ENCODE peak calls at places on chromosomes 7 and 10, in eight cellular contexts. U is AG04449, C is transverse colon, N is cardiac muscle cell, J is fibroblast of lung, L is dorsolateral prefrontal cortex, T is GM12878, Q is upper lobe of left lung. K is an unnamed sample.

GRCh38 chr7:116113310-116113709 is 82.7 kb upstream of the TFEC start:
- DNase-seq in U (no peak), C (no peak), N (no peak), J (no peak), L (no peak), T (no peak), Q (no peak), K (no peak)

GRCh38 chr10:105358911-105359310 is 717.8 kb downstream of the SORCS3 start:
- DNase-seq in U (no peak), C (no peak), N (no peak), J (no peak), L (no peak), T (no peak), Q (no peak), K (no peak)

GRCh38 chr10:114932945-114933344 is 5.0 kb upstream of the TRUB1 start:
- DNase-seq in U (no peak), C (no peak), N (no peak), J (no peak), L (no peak), T (no peak), Q (no peak), K (no peak)

GRCh38 chr7:44388089-44388970 is 62.9 kb upstream of the CAMK2B start:
- DNase-seq in U (no peak), C (no peak), N (no peak), J (no peak), L (no peak), T (no peak), Q (no peak), K (no peak)

GRCh38 chr7:1942704-1943294 is 272.7 kb downstream of the ELFN1 start:
- DNase-seq in U (no peak), C (no peak), N (no peak), J (no peak), L (no peak), T (no peak), Q (no peak), K (no peak)

GRCh38 chr10:114043532-114044250 is at the start of gene ADRB1:
- DNase-seq in U (no peak), C (peak), N (no peak), J (peak), L (peak), T (peak), Q (peak), K (peak)

GRCh38 chr7:151395036-151395367 is 14.8 kb downstream of the WDR86 start:
- DNase-seq in U (no peak), C (no peak), N (no peak), J (no peak), L (no peak), T (no peak), Q (no peak), K (no peak)

GRCh38 chr7:27064169-27064568 is 31.6 kb downstream of the HOXA1 start:
- DNase-seq in U (no peak), C (no peak), N (no peak), J (peak), L (no peak), T (no peak), Q (no peak), K (no peak)

GRCh38 chr7:11701829-11702560 is 130.0 kb downstream of the THSD7A start:
- DNase-seq in U (no peak), C (no peak), N (no peak), J (no peak), L (no peak), T (no peak), Q (no peak), K (no peak)

DNA sequence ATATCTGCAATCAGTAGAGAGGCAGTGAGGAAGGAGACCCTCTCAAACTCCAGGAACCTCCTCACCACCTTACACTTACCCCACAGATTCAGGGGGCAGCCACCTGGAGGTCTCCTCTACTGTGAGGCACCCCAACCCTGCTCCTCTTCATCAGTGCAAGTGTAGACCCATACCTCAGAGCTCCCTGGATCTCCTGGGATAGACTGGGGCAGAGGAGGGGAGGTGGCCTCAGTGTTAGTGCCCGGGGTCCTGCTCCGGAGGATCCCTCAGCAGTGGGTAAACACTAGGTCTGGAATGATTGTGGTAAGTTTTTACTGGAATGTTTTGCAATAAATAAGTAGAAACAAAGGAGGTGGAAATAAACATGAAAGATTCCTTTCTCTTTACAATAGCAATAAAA is 31.1 kb downstream of the ANTXRL start:
- DNase-seq in U (no peak), C (no peak), N (no peak), J (no peak), L (no peak), T (no peak), Q (no peak), K (no peak)
- TF ChIP-seq CTCF in U (no peak), C (no peak), N (no peak), J (no peak), L (no peak), T (no peak), Q (no peak), K (no peak)

GRCh38 chr10:59805043-59805442 is 51.8 kb upstream of the MRLN start:
- DNase-seq in U (no peak), C (peak), N (peak), J (peak), L (no peak), T (no peak), Q (no peak), K (no peak)
- TF ChIP-seq CTCF in U (peak), C (peak), N (peak), J (peak), L (peak), T (peak), Q (peak), K (peak)

DNA sequence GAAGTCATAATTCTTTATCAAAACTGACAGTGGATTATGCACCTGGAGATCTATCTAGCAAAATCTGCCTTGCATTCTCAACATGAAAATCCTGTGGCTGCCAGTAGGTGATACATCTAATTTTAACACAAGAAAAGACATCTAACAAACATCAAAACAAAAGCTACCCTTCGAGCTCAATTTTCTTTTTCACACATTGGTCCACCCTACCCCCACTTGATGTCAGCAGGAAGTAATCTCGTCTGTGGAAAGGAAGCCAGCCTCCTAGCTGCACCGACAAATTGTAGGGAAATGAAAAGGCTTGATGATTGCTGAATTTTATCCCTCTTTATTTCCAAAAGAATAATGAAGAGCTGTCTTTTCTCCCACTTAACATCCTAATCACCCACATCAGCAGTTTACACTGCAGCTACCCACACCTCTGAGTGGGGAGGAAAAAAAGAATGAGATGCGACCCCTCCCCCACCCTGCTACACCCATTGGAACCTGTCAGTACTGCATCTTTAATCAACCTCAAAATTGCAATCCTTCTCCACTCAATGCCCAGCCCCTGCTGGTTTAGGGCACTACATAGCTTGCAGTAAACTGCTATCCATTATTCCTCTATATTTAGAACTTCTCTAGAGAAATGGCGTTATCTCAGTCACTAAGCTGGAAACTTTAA is 10.6 kb upstream of the CPVL start:
- DNase-seq in U (no peak), C (no peak), N (no peak), J (no peak), L (no peak), T (no peak), Q (no peak), K (no peak)
- TF ChIP-seq CTCF in U (no peak), C (no peak), N (no peak), J (no peak), L (no peak), T (no peak), Q (no peak), K (no peak)

GRCh38 chr7:108525985-108526767 is at the start of gene PNPLA8:
- DNase-seq in U (peak), C (peak), N (peak), J (peak), L (peak), T (peak), Q (peak), K (peak)
- TF ChIP-seq CTCF in U (no peak), C (no peak), N (no peak), J (no peak), L (no peak), T (no peak), Q (peak), K (no peak)

DNA sequence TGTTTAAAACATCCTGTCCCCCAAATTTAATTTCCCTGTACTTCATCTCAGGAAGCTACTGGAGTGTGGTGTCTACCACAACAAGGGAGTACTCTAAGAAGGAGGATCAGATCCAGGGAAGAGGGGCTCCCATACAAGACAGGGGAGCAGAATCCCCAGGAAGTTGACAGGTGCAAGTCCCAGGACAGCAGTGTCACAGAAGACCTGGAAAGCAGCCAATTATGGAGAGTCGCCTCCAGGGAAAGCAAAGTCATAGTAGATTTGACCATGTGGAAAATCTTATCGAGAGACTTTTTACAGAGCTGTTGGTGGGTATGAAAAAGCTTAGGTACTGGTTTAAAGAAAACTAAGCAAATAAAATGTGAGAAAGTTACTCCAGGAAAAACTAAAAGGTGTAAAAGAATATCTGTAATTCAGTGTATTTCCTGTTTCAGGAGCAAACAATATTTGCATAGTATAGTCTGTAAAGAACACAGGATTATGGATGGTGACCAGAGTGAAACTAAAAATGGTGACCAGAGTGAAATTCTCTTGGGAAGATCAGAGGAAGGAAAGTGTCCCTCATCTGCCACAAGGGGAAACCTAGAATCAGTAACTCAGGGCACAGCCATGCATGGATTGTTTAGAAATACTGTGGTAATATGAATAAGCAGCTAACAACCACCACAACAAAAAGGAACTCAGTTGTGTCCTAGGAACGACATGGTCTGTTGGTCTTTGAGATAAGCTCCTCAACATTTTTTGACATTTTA is 44.5 kb downstream of the LANCL2 start:
- DNase-seq in U (no peak), C (no peak), N (no peak), J (no peak), L (no peak), T (peak), Q (no peak), K (no peak)
- TF ChIP-seq CTCF in U (no peak), C (no peak), N (no peak), J (no peak), L (no peak), T (no peak), Q (no peak), K (no peak)

GRCh38 chr7:19017374-19017773 is 100.1 kb downstream of the TWIST1 start:
- DNase-seq in U (no peak), C (no peak), N (no peak), J (no peak), L (no peak), T (no peak), Q (no peak), K (no peak)
- TF ChIP-seq CTCF in U (no peak), C (no peak), N (no peak), J (no peak), L (no peak), T (no peak), Q (no peak), K (no peak)

GRCh38 chr7:115086146-115086841 is 164.4 kb downstream of the MDFIC start:
- DNase-seq in U (no peak), C (no peak), N (no peak), J (no peak), L (no peak), T (no peak), Q (no peak), K (no peak)
- TF ChIP-seq CTCF in U (no peak), C (no peak), N (no peak), J (no peak), L (no peak), T (no peak), Q (no peak), K (peak)

GRCh38 chr7:142488234-142488633 is 230.4 kb upstream of the PRSS58 start:
- DNase-seq in U (no peak), C (no peak), N (no peak), J (no peak), L (no peak), T (no peak), Q (no peak), K (no peak)

GRCh38 chr7:142483659-142484317 is 225.9 kb upstream of the PRSS58 start:
- DNase-seq in U (no peak), C (no peak), N (no peak), J (no peak), L (no peak), T (no peak), Q (no peak), K (no peak)

GRCh38 chr7:142487124-142487523 is 229.3 kb upstream of the PRSS58 start:
- DNase-seq in U (no peak), C (no peak), N (no peak), J (no peak), L (no peak), T (no peak), Q (no peak), K (no peak)

GRCh38 chr7:142482899-142483658 is 225.2 kb upstream of the PRSS58 start:
- DNase-seq in U (no peak), C (peak), N (peak), J (peak), L (no peak), T (no peak), Q (no peak), K (no peak)

DNA sequence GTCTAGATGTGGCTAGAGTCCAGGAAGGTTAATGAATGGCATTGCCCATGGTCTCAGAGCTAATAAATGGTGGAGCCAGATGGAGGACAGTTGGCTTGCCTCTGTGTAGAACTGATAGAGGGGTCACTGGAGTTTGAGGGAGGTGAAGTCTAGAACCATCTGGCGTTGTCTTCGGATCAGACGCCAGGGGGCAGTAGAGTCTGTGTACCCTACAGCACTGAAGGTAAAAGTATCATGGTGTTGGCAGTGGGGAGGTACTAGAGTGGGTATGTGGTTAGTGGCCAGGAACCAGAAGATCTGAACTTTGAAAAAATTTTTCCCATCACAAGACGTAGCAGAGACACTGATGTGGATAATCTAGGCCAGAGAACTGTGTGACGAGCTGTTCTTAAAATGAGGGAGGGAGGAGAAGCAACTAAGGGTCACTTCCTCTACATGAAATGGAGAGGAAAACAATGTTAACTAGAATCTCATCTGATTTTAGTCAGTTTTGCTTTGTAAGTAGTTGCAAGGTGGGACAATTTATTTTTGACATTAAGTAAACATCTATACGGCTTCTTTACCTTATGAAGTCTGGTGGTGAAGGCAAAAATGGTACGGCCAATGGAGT is 227.9 kb upstream of the PRSS58 start:
- DNase-seq in U (no peak), C (no peak), N (no peak), J (no peak), L (no peak), T (no peak), Q (no peak), K (no peak)
- TF ChIP-seq CTCF in U (peak), C (no peak), N (peak), J (peak), L (peak), T (peak), Q (no peak), K (no peak)

K was measured in D721Med.